ENCODE peak calls at places on chromosomes 2 and 18, in four cellular contexts. K is WERI-Rb-1, J is aorta, R is neural progenitor cell. U is an unnamed sample.

GRCh38 chr2:42167458-42167857 is 1.7 kb upstream of the EML4 start:
- DNase-seq in K (no peak), J (no peak), R (no peak), U (no peak)

GRCh38 chr2:217183471-217183870 is 323.6 kb upstream of the TNP1 start:
- DNase-seq in K (no peak), J (no peak), R (no peak), U (no peak)

GRCh38 chr2:241123816-241124536 is 21.9 kb upstream of the MTERF4 start:
- DNase-seq in K (no peak), J (peak), R (no peak), U (peak)

GRCh38 chr2:28444951-28445350 is 50.9 kb upstream of the PLB1 start:
- DNase-seq in K (no peak), J (no peak), R (no peak), U (no peak)

GRCh38 chr2:15782009-15782751 is 158.2 kb upstream of the MYCN start:
- DNase-seq in K (no peak), J (no peak), R (no peak), U (no peak)

GRCh38 chr18:22964116-22964515 is 31.0 kb downstream of the RBBP8 start:
- DNase-seq in K (no peak), J (no peak), R (no peak), U (no peak)

GRCh38 chr2:15142069-15142689 is 419.0 kb downstream of the NBAS start:
- DNase-seq in K (no peak), J (no peak), R (no peak), U (no peak)

GRCh38 chr2:233413046-233413445 is 58.8 kb downstream of the DGKD start:
- DNase-seq in K (no peak), J (no peak), R (no peak), U (no peak)

GRCh38 chr18:46156124-46156745 is 52.0 kb downstream of the HAUS1 start:
- DNase-seq in K (no peak), J (no peak), R (no peak), U (no peak)

GRCh38 chr2:214127178-214127970 is 283.5 kb upstream of the VWC2L start:
- DNase-seq in K (no peak), J (no peak), R (peak), U (peak)

GRCh38 chr18:27378396-27379094 is 193.4 kb upstream of the CHST9 start:
- DNase-seq in K (no peak), J (no peak), R (no peak), U (peak)

GRCh38 chr2:176162911-176163654 is 6.0 kb downstream of the HOXD3 start:
- DNase-seq in K (no peak), J (no peak), R (peak), U (no peak)

GRCh38 chr2:97734061-97734912 is 20.9 kb downstream of the ZAP70 start:
- DNase-seq in K (no peak), J (peak), R (no peak), U (no peak)

GRCh38 chr18:74897971-74898657 is 300.4 kb downstream of the ZNF407 start:
- DNase-seq in K (no peak), J (no peak), R (no peak), U (no peak)

GRCh38 chr18:34128436-34128835 is 96.3 kb downstream of the NOL4 start:
- DNase-seq in K (no peak), J (no peak), R (no peak), U (peak)

GRCh38 chr2:237696471-237696870 is 69.1 kb downstream of the LRRFIP1 start:
- DNase-seq in K (no peak), J (no peak), R (no peak), U (no peak)

GRCh38 chr2:111537078-111537620 is 346.8 kb downstream of the ANAPC1 start:
- DNase-seq in K (no peak), J (peak), R (no peak), U (no peak)

GRCh38 chr2:174888136-174888535 is 117.0 kb downstream of the CHN1 start:
- DNase-seq in K (no peak), J (no peak), R (no peak), U (no peak)

GRCh38 chr2:174446531-174446930 is 40.3 kb downstream of the GPR155 start:
- DNase-seq in K (no peak), J (no peak), R (no peak), U (no peak)

GRCh38 chr2:182545420-182546167 is 118.8 kb upstream of the PDE1A start:
- DNase-seq in K (no peak), J (no peak), R (no peak), U (no peak)

GRCh38 chr2:197358927-197359326 is 48.3 kb upstream of the ANKRD44 start:
- DNase-seq in K (no peak), J (no peak), R (no peak), U (no peak)

GRCh38 chr18:69882965-69883668 is 64.6 kb downstream of the CD226 start:
- DNase-seq in K (no peak), J (no peak), R (no peak), U (no peak)

GRCh38 chr18:69880083-69880482 is 67.6 kb downstream of the CD226 start:
- DNase-seq in K (no peak), J (no peak), R (no peak), U (no peak)

GRCh38 chr18:69874058-69874457 is 73.6 kb downstream of the CD226 start:
- DNase-seq in K (no peak), J (no peak), R (no peak), U (no peak)

GRCh38 chr18:69876490-69876889 is 71.2 kb downstream of the CD226 start:
- DNase-seq in K (no peak), J (no peak), R (no peak), U (no peak)

DNA sequence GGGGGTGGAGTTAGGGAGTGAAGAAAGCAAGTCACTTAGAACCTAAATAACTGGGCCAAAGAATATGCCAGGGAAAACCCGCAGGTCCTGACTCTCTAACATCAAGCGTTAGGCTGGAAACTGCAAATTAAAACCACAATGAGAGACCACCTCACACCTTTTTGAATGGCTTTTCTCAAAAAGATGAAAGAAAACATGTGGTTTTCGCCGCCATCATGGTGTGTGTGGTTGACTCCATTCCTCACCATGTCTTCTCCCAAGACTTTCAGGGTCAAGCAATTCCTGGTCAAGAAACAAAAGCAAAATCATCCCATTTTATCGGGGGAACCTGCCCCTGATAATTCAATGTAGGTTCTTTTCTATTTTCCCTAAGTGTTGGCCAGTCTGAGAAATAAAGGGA is 69.1 kb downstream of the CD226 start:
- DNase-seq in K (no peak), J (no peak), R (no peak), U (no peak)
- H3K27ac ChIP-seq in K (no peak), J (no peak), R (no peak), U (no peak)

DNA sequence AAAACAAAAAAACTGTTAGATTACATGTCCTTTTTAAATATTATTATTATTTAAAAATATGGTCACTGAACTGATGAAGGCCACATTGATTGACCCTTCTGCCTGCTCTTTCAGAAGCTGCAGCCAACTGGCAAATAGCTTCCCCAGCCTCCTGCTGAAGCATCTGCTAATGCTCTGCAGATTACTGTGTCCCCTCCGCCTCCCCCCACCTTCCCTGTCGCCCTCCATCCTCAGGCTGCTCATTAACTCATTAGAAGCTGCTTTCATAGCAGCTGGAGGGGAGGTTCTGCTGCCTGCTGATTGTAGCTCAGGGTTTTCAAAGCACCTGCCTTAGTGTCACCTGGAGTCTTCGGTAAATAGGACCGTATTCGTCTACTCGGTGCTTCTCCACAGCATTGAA is 24.8 kb upstream of the LMAN1 start:
- DNase-seq in K (peak), J (no peak), R (peak), U (no peak)
- H3K27ac ChIP-seq in K (peak), J (no peak), R (peak), U (no peak)

DNA sequence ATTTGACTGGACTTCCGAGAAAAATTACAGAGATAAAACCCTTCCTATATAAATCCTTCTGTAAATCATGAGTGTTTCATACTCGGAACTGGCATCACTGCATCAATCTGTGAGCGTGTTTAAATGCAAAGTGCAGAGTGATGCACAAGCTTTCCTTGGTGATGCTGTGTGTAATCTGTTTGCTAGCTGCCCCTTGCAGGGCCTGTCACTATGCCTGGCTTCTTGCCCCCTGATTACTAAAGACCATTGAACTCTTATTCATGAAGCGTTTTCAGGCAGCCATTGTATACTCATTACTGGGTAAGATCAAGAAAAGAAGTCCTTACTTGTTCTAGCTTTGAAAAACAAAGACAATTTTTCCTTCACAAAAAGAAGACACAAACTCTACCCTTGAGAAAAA is 266.9 kb upstream of the FANCL start:
- DNase-seq in K (no peak), J (no peak), R (peak), U (no peak)
- H3K27ac ChIP-seq in K (no peak), J (no peak), R (no peak), U (no peak)

DNA sequence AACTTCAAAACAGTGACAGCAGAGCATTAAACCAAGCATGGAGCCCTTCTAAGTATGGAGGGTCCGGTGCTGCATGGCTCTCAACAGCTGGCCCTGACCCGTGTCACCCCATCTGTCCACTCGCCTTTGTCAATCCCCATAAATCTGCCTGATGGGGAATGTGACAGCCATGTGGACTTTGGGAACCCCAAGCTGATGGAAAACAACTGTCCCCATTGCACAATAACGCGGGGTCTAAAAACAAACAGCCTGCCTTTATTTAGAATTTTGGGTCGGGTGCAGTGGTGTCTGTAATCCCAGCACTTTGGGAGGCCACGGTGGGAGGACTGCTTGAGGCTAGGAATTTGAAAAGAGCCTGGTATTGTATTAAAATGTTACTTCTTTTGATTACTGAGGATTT is 17.1 kb upstream of the THADA start:
- DNase-seq in K (no peak), J (no peak), R (no peak), U (no peak)
- H3K27ac ChIP-seq in K (no peak), J (no peak), R (no peak), U (no peak)

DNA sequence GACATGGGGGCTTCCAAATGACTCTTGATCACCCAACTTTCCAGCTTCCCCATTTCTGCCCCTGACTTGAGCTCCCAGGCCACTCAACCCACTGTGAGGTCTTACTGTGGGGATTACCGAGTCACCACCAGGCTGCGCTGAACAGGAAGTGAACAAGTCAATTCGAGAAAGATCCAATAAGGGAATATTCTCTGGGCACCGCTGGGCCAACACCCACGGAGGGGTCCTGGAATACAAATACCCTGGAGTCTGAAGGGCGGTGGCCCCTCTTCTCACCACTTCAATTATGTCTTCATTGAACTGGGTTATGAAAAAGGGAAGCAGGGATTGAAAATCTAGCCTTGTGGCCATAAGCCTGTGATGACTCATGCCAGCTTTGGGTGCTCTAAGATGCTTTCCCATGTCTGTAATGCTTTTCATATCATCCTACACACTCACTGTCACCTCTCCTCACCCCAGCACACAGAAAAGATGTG is 37.7 kb downstream of the BCL11A start:
- DNase-seq in K (peak), J (no peak), R (no peak), U (no peak)
- H3K27ac ChIP-seq in K (peak), J (no peak), R (no peak), U (peak)

DNA sequence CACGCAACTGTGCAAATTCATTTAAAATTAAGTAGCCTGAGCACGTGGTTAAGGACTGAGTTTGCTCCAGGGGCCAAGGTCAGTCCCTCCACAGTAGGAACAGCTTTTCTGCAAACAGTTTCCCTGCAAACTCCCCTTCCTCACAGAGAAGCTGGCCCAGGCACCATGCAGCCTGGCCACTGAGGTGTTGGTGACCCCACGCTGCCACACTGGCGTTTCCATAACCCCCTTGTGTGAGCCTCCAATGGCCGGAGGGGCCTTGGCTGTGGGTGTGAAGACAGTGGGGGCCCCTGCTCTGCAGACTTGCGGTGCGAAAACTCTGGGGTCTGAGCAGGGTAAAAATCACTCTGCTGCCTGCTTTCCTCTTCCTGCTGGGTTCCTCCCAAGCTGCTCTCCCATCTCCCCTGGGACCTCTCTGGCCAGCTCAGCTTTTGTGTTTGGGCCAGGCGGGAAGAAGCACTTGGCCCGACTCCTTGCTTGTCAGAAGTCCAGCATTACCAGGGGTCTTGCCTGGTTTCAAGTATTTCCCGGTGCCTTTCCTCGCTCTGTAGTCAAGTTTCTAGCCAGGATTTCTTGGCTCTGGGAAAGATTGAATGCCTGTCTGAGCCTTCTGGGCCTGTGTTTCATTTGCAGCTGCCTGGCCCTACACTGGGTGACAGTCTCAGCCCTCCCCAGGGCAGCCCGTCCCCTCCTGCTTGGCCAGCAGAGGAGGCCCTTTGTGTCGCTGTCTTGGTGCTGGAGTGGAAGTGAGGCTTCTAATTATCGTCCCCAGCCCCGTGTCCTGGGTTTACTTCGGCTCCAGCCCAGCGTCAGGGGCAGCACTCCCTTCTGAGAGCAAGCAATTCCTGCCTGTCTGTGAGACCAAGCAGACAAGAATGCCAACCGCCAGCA is 131.4 kb upstream of the SLC1A4 start:
- DNase-seq in K (peak), J (peak), R (peak), U (no peak)
- H3K27ac ChIP-seq in K (no peak), J (peak), R (no peak), U (no peak)

GRCh38 chr2:27435628-27436027 is 6.6 kb upstream of the KRTCAP3 start:
- DNase-seq in K (no peak), J (no peak), R (no peak), U (no peak)

GRCh38 chr2:27428213-27428977 is at the start of gene NRBP1:
- DNase-seq in K (peak), J (peak), R (peak), U (no peak)

GRCh38 chr2:27427863-27428212 is 593 bp upstream of the NRBP1 start:
- DNase-seq in K (no peak), J (no peak), R (no peak), U (no peak)

GRCh38 chr2:27428978-27429541 is 629 bp downstream of the NRBP1 start:
- DNase-seq in K (peak), J (peak), R (peak), U (peak)

GRCh38 chr2:27431395-27431794 is 3.0 kb downstream of the NRBP1 start:
- DNase-seq in K (no peak), J (no peak), R (no peak), U (peak)
- H3K27ac ChIP-seq in K (no peak), J (no peak), R (no peak), U (peak)